ENCODE peak calls at places on chromosomes 3 and 15, in ten cellular contexts. N is heart left ventricle; G is A673; Q is psoas muscle; V is fibroblast of lung; O is HCT116; F is ovary; A is transverse colon; M is effector memory CD4-positive, alpha-beta T cell; U is uterus. X is an unnamed sample. For H3K4me1, the result is how much of the 10 kb centered on the place peaks cover.

GRCh38 chr3:159625594-159625993 is 363.0 kb upstream of the IL12A start:
- DNase-seq in N (no peak), V (no peak), Q (no peak), A (no peak), O (no peak), F (no peak), U (no peak), G (no peak), M (no peak), X (no peak)

GRCh38 chr3:189363856-189364255 is 192.1 kb downstream of the TPRG1 start:
- DNase-seq in O (no peak), V (peak), Q (no peak), F (no peak), G (no peak), N (no peak), M (no peak), U (no peak), A (no peak), X (no peak)

GRCh38 chr3:64732570-64732969 is 44.8 kb upstream of the ADAMTS9 start:
- DNase-seq in N (no peak), A (no peak), M (no peak), U (no peak), F (no peak), V (peak), O (no peak), G (peak), Q (no peak), X (no peak)

GRCh38 chr3:168047190-168047795 is 48.4 kb downstream of the GOLIM4 start:
- DNase-seq in G (peak), F (no peak), U (no peak), M (no peak), O (peak), A (no peak), V (peak), Q (no peak), N (no peak), X (no peak)

GRCh38 chr3:67011414-67012131 is 13.5 kb downstream of the KBTBD8 start:
- DNase-seq in A (no peak), O (no peak), M (no peak), G (no peak), U (no peak), Q (no peak), V (no peak), N (no peak), F (no peak), X (no peak)

GRCh38 chr3:64460877-64461276 is 226.9 kb downstream of the ADAMTS9 start:
- DNase-seq in Q (no peak), O (no peak), F (no peak), N (no peak), V (peak), U (no peak), A (no peak), G (no peak), M (no peak), X (no peak)

GRCh38 chr3:95319921-95320494 is 1257.1 kb downstream of the NSUN3 start:
- DNase-seq in N (no peak), O (no peak), Q (no peak), M (no peak), V (no peak), U (no peak), A (no peak), F (no peak), G (no peak), X (no peak)

GRCh38 chr15:71595846-71596553 is 214.4 kb upstream of the NR2E3 start:
- DNase-seq in O (no peak), N (no peak), F (no peak), V (no peak), A (no peak), U (no peak), M (no peak), Q (no peak), G (no peak), X (no peak)

GRCh38 chr15:77038312-77039216 is 32.3 kb downstream of the TSPAN3 start:
- DNase-seq in F (no peak), Q (no peak), A (peak), U (no peak), G (no peak), N (peak), O (no peak), V (no peak), M (no peak), X (no peak)

GRCh38 chr15:66707310-66708160 is 5.5 kb downstream of the SMAD6 start:
- DNase-seq in N (no peak), F (peak), O (no peak), A (peak), M (no peak), U (peak), V (peak), G (peak), Q (no peak), X (peak)

GRCh38 chr3:155853214-155854146 is 747 bp downstream of the SLC33A1 start:
- DNase-seq in N (peak), G (peak), V (peak), M (no peak), F (no peak), U (no peak), Q (no peak), A (peak), O (no peak), X (peak)

GRCh38 chr3:20043398-20043797 is 3.2 kb downstream of the KAT2B start:
- DNase-seq in O (no peak), U (peak), A (peak), N (peak), M (peak), G (no peak), Q (peak), V (peak), F (peak), X (peak)

GRCh38 chr3:39211332-39212130 is 19.1 kb upstream of the XIRP1 start:
- DNase-seq in V (no peak), Q (no peak), M (no peak), O (no peak), G (no peak), F (no peak), U (no peak), N (no peak), A (no peak), X (no peak)

GRCh38 chr3:63661242-63661641 is 8.8 kb downstream of the SNTN start:
- DNase-seq in U (no peak), O (no peak), M (no peak), A (no peak), F (no peak), V (peak), G (peak), Q (no peak), N (no peak), X (no peak)

GRCh38 chr15:92989469-92989868 is 89.3 kb downstream of the CHD2 start:
- DNase-seq in N (no peak), Q (no peak), F (no peak), O (no peak), U (no peak), A (no peak), M (no peak), V (no peak), G (no peak), X (no peak)

GRCh38 chr3:146747928-146748327 is 142.8 kb upstream of the PLSCR5 start:
- DNase-seq in Q (no peak), N (no peak), F (no peak), U (no peak), G (peak), A (no peak), M (no peak), V (peak), O (peak), X (no peak)

GRCh38 chr3:73547427-73548036 is 77.2 kb downstream of the PDZRN3 start:
- DNase-seq in F (no peak), G (peak), V (peak), M (no peak), N (no peak), U (no peak), O (no peak), A (no peak), Q (no peak), X (peak)

GRCh38 chr3:32147935-32148334 is 41.5 kb downstream of the GPD1L start:
- DNase-seq in M (no peak), N (no peak), G (no peak), Q (no peak), U (no peak), A (no peak), F (no peak), O (no peak), V (peak), X (no peak)

GRCh38 chr3:176274161-176274560 is 923.1 kb downstream of the TBL1XR1 start:
- DNase-seq in G (no peak), A (no peak), U (no peak), M (no peak), N (no peak), Q (no peak), V (no peak), F (no peak), O (no peak), X (no peak)

GRCh38 chr3:197224034-197224444 is 74.4 kb downstream of the DLG1 start:
- DNase-seq in G (peak), F (no peak), U (no peak), O (peak), M (no peak), A (no peak), Q (no peak), N (no peak), V (peak), X (no peak)

GRCh38 chr15:39261397-39261796 is 319.5 kb upstream of the THBS1 start:
- DNase-seq in N (no peak), A (no peak), U (no peak), O (no peak), Q (no peak), M (no peak), V (no peak), G (no peak), F (no peak), X (no peak)

GRCh38 chr3:105062853-105063252 is 303.9 kb upstream of the ALCAM start:
- DNase-seq in F (no peak), M (no peak), O (no peak), A (no peak), U (no peak), N (no peak), G (no peak), V (peak), Q (no peak), X (no peak)

GRCh38 chr15:82936966-82937647 is 15.4 kb downstream of the HOMER2 start:
- DNase-seq in N (no peak), A (no peak), F (no peak), Q (peak), G (no peak), O (no peak), V (no peak), U (no peak), M (no peak), X (no peak)

GRCh38 chr15:78932216-78932808 is 12.5 kb downstream of the CTSH start:
- DNase-seq in F (no peak), G (no peak), O (no peak), A (no peak), M (no peak), V (no peak), Q (no peak), U (no peak), N (no peak), X (no peak)

GRCh38 chr15:96314508-96314907 is 16.0 kb upstream of the NR2F2 start:
- DNase-seq in N (no peak), O (no peak), A (no peak), F (no peak), V (no peak), M (no peak), U (no peak), Q (no peak), G (no peak), X (no peak)

GRCh38 chr15:96309143-96309542 is 21.4 kb upstream of the NR2F2 start:
- DNase-seq in N (no peak), O (no peak), V (no peak), U (no peak), F (no peak), M (no peak), G (no peak), Q (no peak), A (no peak), X (no peak)

GRCh38 chr15:96311639-96312038 is 18.9 kb upstream of the NR2F2 start:
- DNase-seq in N (no peak), O (no peak), M (no peak), A (no peak), U (no peak), Q (no peak), V (no peak), F (no peak), G (no peak), X (no peak)

GRCh38 chr15:96316953-96317629 is 13.4 kb upstream of the NR2F2 start:
- DNase-seq in A (no peak), M (no peak), U (no peak), F (no peak), G (no peak), N (no peak), Q (no peak), O (no peak), V (no peak), X (no peak)

GRCh38 chr15:96312641-96313335 is 17.7 kb upstream of the NR2F2 start:
- DNase-seq in M (no peak), N (no peak), V (no peak), Q (no peak), G (no peak), A (no peak), F (no peak), O (no peak), U (no peak), X (no peak)
- H3K4me3 ChIP-seq in M (no peak), N (no peak), V (no peak), Q (no peak), G (no peak), A (no peak), F (no peak), O (no peak), U (no peak), X (no peak)

GRCh38 chr3:16369247-16369646 is 104.2 kb downstream of the OXNAD1 start:
- DNase-seq in F (no peak), A (no peak), M (no peak), V (no peak), G (no peak), U (no peak), Q (no peak), O (no peak), N (no peak), X (no peak)

GRCh38 chr3:16370503-16370871 is 105.5 kb downstream of the OXNAD1 start:
- DNase-seq in M (no peak), O (no peak), A (no peak), F (no peak), V (no peak), G (no peak), U (no peak), Q (no peak), N (no peak), X (no peak)

GRCh38 chr3:16372362-16373269 is 107.6 kb downstream of the OXNAD1 start:
- DNase-seq in U (peak), N (no peak), Q (no peak), M (no peak), O (no peak), F (no peak), G (no peak), A (no peak), V (no peak), X (peak)

GRCh38 chr3:16369885-16370284 is 104.9 kb downstream of the OXNAD1 start:
- DNase-seq in V (no peak), Q (no peak), G (no peak), N (no peak), F (no peak), O (no peak), U (no peak), A (no peak), M (no peak), X (no peak)

DNA sequence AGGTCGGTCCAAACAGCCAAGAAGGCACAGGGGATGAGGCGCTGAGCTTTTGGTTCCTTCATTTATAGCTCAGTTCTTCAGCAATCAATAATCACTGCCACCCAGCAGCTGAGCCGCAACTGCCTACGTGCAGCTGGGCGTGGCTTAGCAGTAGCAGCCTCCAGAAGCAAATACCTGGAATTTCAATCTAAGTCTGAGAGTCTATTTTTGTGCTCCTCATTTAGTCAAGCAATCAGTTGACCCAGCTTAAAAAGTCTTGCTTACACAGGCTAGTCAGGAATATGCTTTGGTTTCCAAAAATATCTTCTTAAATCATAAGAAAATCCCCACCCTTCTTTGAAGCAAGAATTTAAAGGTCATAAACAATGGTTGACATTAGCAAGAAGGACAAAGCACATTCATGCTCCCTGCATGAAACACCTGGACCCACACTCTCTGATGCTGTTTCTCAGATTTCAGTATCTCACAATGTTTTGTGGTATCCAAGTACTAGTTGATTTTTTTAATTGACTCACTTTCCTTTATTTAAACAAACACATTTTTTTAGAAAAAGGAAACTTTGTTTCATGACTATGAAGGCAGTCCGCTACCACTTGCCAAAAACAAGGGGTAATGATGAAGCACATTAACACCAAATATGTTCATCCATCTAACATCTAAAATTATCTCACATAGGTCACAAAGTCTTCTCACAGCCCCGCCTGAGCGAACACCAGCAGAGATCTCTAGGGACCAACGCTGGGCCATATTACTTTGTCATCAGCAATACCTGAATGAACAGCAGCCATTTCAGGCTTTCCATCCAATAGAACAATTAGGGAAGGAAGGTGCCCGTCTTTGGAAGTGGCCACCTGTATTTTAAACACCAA is 106.1 kb downstream of the OXNAD1 start:
- DNase-seq in O (no peak), Q (peak), V (peak), G (no peak), N (no peak), U (peak), A (no peak), F (no peak), M (no peak), X (no peak)
- H3K4me1 ChIP-seq in O (under half), Q (under half), V (under half), G (under half), N (half or more), U (under half), A (under half), F (under half), M (under half), X (under half)

DNA sequence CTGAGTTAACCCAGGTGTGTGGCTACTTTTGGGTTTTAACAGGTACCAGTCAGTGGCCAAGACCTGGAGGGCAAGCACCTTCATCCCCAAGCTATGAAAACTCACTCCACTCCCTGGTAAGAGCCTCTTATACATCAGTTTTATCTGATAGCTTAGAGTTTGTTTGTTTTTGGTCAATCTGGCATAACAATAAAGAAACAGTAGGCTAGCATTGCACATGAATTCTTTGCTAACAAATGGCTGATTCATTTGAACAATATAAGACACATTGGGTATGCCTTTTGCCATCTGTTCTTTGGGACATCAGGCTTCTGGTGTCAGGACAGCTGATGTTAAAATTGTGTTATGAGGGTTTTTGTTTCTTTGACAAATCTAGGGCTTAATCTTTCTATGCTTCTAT is 125.0 kb upstream of the CGNL1 start:
- DNase-seq in A (no peak), U (no peak), N (no peak), F (no peak), O (no peak), Q (no peak), G (no peak), M (no peak), V (no peak), X (no peak)
- H3K4me3 ChIP-seq in A (no peak), U (no peak), N (no peak), F (no peak), O (no peak), Q (no peak), G (no peak), M (no peak), V (no peak), X (no peak)

DNA sequence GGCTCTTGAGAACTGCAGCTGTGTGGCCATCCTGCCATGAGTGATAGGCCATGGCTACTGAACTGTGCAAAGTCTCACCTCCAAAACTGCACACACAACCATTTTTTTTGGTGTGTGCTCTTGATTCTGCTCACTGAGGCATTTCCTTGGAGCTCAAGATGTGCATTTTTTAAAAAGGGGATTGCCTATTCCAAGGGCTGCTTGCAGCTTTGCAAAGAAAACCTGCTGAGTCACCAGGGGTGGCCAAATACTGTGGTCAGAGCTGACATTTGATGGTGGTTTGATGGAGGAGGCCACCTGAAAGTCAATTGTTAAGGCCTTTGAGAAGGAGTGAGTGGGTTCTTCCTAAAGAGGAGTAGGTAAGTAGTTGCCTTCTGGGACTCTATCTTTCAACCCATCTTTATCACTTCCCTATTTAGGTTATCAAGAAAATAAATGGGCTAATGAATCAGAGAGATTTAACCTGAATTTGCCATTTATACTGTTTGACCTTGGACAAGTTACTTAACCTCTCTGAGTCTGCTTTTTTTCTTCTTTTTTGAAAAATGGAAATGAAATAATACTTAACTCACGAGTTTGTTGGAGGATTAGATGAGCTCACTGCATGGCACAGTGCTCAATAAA is 87.9 kb downstream of the CHST2 start:
- DNase-seq in M (no peak), U (no peak), G (no peak), N (no peak), F (no peak), O (no peak), A (no peak), V (peak), Q (no peak), X (no peak)
- H3K4me1 ChIP-seq in M (under half), U (under half), G (under half), N (under half), F (under half), O (under half), A (under half), V (under half), Q (under half), X (under half)

GRCh38 chr15:33402640-33403039 is 91.9 kb downstream of the RYR3 start:
- DNase-seq in M (no peak), U (no peak), N (no peak), V (no peak), G (no peak), Q (no peak), F (no peak), A (no peak), O (no peak), X (no peak)

GRCh38 chr15:33405096-33405495 is 94.3 kb downstream of the RYR3 start:
- DNase-seq in G (no peak), N (no peak), A (no peak), O (no peak), F (no peak), Q (no peak), V (no peak), U (no peak), M (no peak), X (no peak)

GRCh38 chr15:33396457-33396856 is 85.7 kb downstream of the RYR3 start:
- DNase-seq in G (no peak), V (no peak), F (no peak), N (no peak), O (no peak), Q (no peak), A (no peak), M (no peak), U (no peak), X (no peak)

GRCh38 chr15:33398555-33398954 is 87.8 kb downstream of the RYR3 start:
- DNase-seq in V (no peak), U (no peak), Q (no peak), O (no peak), A (no peak), G (no peak), F (no peak), N (no peak), M (no peak), X (no peak)

GRCh38 chr15:33400941-33401340 is 90.2 kb downstream of the RYR3 start:
- DNase-seq in O (no peak), N (no peak), V (no peak), U (no peak), Q (no peak), M (no peak), F (no peak), A (no peak), G (no peak), X (no peak)
- H3K4me3 ChIP-seq in O (no peak), N (no peak), V (no peak), U (no peak), Q (no peak), M (no peak), F (no peak), A (no peak), G (no peak), X (no peak)

GRCh38 chr3:48556796-48557626 is at the start of gene PFKFB4:
- DNase-seq in V (peak), F (peak), O (peak), A (peak), N (peak), U (peak), G (peak), Q (peak), M (peak), X (peak)
- H3K4me1 ChIP-seq in V (under half), F (under half), O (under half), A (half or more), N (under half), U (under half), G (under half), Q (under half), M (under half), X (under half)